ENCODE peak calls at places on chromosome 22, in five cellular contexts. P is tibial nerve, H is prostate gland, F is neural progenitor cell, T is heart left ventricle. Z is an unnamed sample.

GRCh38 chr22:37166675-37167066 is 17.0 kb upstream of the IL2RB start:
- DNase-seq in T (peak), F (peak), P (peak), H (peak), Z (peak)

GRCh38 chr22:19787849-19788141 is 27.2 kb downstream of the TBX1 start:
- DNase-seq in T (no peak), P (no peak), H (no peak), F (no peak), Z (no peak)

GRCh38 chr22:44701824-44702478 is at the start of gene PRR5:
- DNase-seq in T (peak), F (peak), H (peak), P (peak), Z (peak)

GRCh38 chr22:38272373-38273134 is at the start of gene TMEM184B:
- DNase-seq in T (peak), H (peak), P (peak), F (peak), Z (peak)

GRCh38 chr22:40721266-40721665 is 42.0 kb downstream of the MCHR1 start:
- DNase-seq in F (peak), T (no peak), H (no peak), P (no peak), Z (peak)

GRCh38 chr22:38419121-38419863 is 35.7 kb downstream of the KCNJ4 start:
- DNase-seq in F (no peak), T (peak), P (no peak), H (no peak), Z (no peak)

GRCh38 chr22:43228330-43228729 is 41.4 kb upstream of the TTLL12 start:
- DNase-seq in T (no peak), F (peak), H (no peak), P (no peak), Z (peak)

GRCh38 chr22:17213976-17214375 is 5.3 kb downstream of the ADA2 start:
- DNase-seq in T (peak), F (peak), P (no peak), H (peak), Z (no peak)

GRCh38 chr22:36808611-36809344 is 8.1 kb downstream of the PVALB start:
- DNase-seq in F (no peak), P (no peak), T (no peak), H (peak), Z (no peak)

GRCh38 chr22:18085188-18085587 is 7.4 kb downstream of the PEX26 start:
- DNase-seq in H (no peak), T (no peak), P (no peak), F (no peak), Z (no peak)

GRCh38 chr22:44578516-44579230 is 80.6 kb upstream of the RTL6 start:
- DNase-seq in P (no peak), T (peak), F (no peak), H (no peak), Z (no peak)

GRCh38 chr22:48886604-48887393 is 940.9 kb downstream of the BRD1 start:
- DNase-seq in P (no peak), F (no peak), H (no peak), T (no peak), Z (no peak)

GRCh38 chr22:23856721-23857605 is 712 bp upstream of the SLC2A11 start:
- DNase-seq in P (no peak), T (no peak), H (peak), F (peak), Z (peak)

GRCh38 chr22:33082221-33082620 is 24.0 kb upstream of the SYN3 start:
- DNase-seq in F (no peak), H (no peak), T (no peak), P (no peak), Z (no peak)

GRCh38 chr22:33088418-33088817 is 30.2 kb upstream of the SYN3 start:
- DNase-seq in T (no peak), F (no peak), P (no peak), H (no peak), Z (no peak)

GRCh38 chr22:33083212-33083611 is 25.0 kb upstream of the SYN3 start:
- DNase-seq in F (no peak), T (no peak), P (no peak), H (no peak), Z (no peak)
- TF ChIP-seq CTCF in F (peak), T (no peak), P (no peak), H (no peak), Z (no peak)

DNA sequence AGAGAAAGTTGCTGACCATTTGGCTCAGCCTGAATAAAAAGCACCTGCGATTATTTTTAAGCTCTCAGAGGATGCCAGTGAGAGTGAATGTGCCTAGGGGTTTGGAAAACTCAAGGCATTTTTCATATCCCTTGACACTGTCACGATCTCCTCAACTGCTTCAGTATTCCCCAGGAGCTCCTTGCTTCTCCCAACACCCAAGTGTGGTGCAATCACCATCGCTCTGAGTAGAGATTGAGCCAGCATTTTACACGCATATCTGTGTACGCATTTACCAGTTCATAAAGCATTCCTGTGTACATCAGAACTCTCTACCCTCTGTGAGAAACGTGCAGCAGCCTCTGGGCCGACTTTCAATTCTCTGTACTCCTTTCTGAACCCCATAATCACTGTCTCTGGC is 1.3 kb downstream of the SRRD start:
- DNase-seq in P (no peak), H (no peak), F (no peak), T (no peak), Z (peak)
- H3K4me3 ChIP-seq in P (no peak), H (no peak), F (peak), T (no peak), Z (no peak)

GRCh38 chr22:25051073-25051472 is 98.6 kb downstream of the KIAA1671 start:
- DNase-seq in P (no peak), H (no peak), T (no peak), F (no peak), Z (no peak)
- TF ChIP-seq CTCF in P (no peak), H (no peak), T (no peak), F (peak), Z (peak)

DNA sequence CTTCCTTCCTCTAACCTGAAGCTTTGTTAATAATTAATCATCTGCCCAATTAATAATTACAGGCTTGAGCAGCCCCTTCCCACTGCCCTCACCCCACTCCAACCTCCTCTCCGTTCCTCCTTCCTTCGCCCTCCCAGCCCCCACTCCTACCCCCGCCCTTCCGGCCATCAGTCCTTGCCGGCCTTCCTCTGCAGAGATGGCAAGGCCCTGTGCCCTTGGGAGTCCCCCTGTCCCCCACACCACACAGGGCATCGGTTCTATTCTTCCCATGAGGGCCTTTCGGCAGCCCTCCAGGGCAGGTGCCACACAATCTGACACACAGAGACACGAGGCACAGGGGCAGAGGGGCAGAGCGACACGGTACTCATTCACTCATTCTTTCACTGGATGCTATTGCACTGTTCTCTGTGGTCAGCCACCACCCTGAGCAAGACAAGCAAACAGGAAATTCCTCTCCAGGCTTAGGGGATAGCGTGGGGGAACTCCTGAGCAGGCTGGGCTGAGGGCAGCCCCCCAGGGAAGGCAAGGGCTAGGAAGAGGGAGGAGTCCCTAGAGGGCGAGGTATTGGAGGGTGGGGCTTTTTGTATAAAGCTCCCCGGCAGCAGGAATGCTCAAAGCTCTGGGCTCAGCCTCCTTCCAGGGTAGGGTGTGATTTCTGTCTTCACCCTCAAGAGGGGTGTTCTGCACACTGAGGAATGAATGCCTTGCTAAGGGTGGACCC is 14.8 kb downstream of the MGAT3 start:
- DNase-seq in T (no peak), H (no peak), F (peak), P (no peak), Z (peak)
- H3K4me3 ChIP-seq in T (no peak), H (no peak), F (no peak), P (no peak), Z (no peak)

Z was measured in fibroblast of villous mesenchyme.